ENCODE peak calls at places on chromosomes 7 and 10, in nine cellular contexts. R is ELF-1; B is stimulated activated CD8-positive, alpha-beta memory T cell treated with anti-CD3 and anti-CD28 coated beads, Interleukin-4, amount 100 ng/mL, for 1 hour; T is astrocyte of the spinal cord; O is activated naive CD8-positive, alpha-beta T cell treated with anti-CD3 and anti-CD28 coated beads, Interleukin-2, amount 50 U/mL, for 24 hours; K is pulmonary artery endothelial cell; A is HEK293T; Y is CD4-positive, alpha-beta T cell; C is stomach. L is an unnamed sample.

GRCh38 chr7:424961-425793 is 94.5 kb downstream of the PDGFA start:
- DNase-seq in K (no peak), T (no peak), B (no peak), A (no peak), Y (no peak), R (no peak), C (no peak), O (no peak), L (no peak)

GRCh38 chr10:60817135-60817805 is 39.0 kb downstream of the CDK1 start:
- DNase-seq in A (no peak), T (peak), B (no peak), C (no peak), K (no peak), R (no peak), Y (no peak), O (no peak), L (no peak)

GRCh38 chr10:103578782-103579382 is 85.4 kb downstream of the NEURL1 start:
- DNase-seq in R (no peak), O (no peak), C (peak), A (no peak), K (no peak), Y (no peak), B (no peak), T (no peak), L (no peak)

GRCh38 chr7:124071843-124072242 is 39.0 kb upstream of the TMEM229A start:
- DNase-seq in K (no peak), Y (no peak), R (no peak), O (no peak), B (no peak), A (no peak), T (no peak), C (no peak), L (peak)

GRCh38 chr7:97971990-97972943 is 17.7 kb downstream of the OCM2 start:
- DNase-seq in A (peak), O (peak), C (peak), T (peak), K (no peak), R (peak), B (peak), Y (peak), L (peak)

GRCh38 chr7:140358024-140358770 is 40.1 kb downstream of the SLC37A3 start:
- DNase-seq in R (no peak), B (no peak), Y (no peak), C (no peak), K (no peak), T (no peak), O (no peak), A (no peak), L (no peak)

GRCh38 chr10:123718544-123719060 is 52.4 kb downstream of the GPR26 start:
- DNase-seq in T (no peak), Y (no peak), K (no peak), R (no peak), C (no peak), B (no peak), A (no peak), O (no peak), L (no peak)

GRCh38 chr7:30796105-30796869 is 25.1 kb downstream of the MINDY4 start:
- DNase-seq in C (no peak), O (no peak), Y (no peak), K (no peak), T (peak), B (no peak), R (no peak), A (no peak), L (peak)

GRCh38 chr7:78716876-78717275 is 736.6 kb downstream of the MAGI2 start:
- DNase-seq in R (peak), A (no peak), T (no peak), B (no peak), O (no peak), K (no peak), C (no peak), Y (no peak), L (no peak)

GRCh38 chr10:31709501-31709900 is 219.1 kb downstream of the ARHGAP12 start:
- DNase-seq in B (no peak), C (no peak), T (no peak), Y (no peak), R (no peak), K (no peak), O (no peak), A (no peak), L (no peak)

GRCh38 chr7:132518102-132518838 is 58.0 kb downstream of the PLXNA4 start:
- DNase-seq in A (peak), O (no peak), R (peak), T (no peak), K (no peak), C (no peak), B (no peak), Y (no peak), L (peak)

GRCh38 chr10:79152423-79152817 is 83.7 kb downstream of the ZMIZ1 start:
- DNase-seq in A (no peak), Y (no peak), T (no peak), C (no peak), O (no peak), K (no peak), R (no peak), B (no peak), L (no peak)

GRCh38 chr7:74485611-74486010 is 31.9 kb downstream of the GTF2IRD1 start:
- DNase-seq in B (no peak), C (no peak), R (no peak), A (no peak), Y (no peak), O (no peak), T (no peak), K (no peak), L (no peak)

GRCh38 chr10:26621889-26622681 is 75.4 kb upstream of the PDSS1 start:
- DNase-seq in C (peak), K (no peak), A (peak), Y (no peak), B (no peak), T (no peak), O (peak), R (peak), L (no peak)

GRCh38 chr7:4519819-4520520 is 162.1 kb upstream of the FOXK1 start:
- DNase-seq in C (no peak), A (no peak), T (no peak), K (no peak), O (no peak), R (peak), Y (no peak), B (no peak), L (no peak)

GRCh38 chr7:112989531-112989930 is 97.1 kb downstream of the GPR85 start:
- DNase-seq in A (no peak), C (no peak), T (peak), B (no peak), O (no peak), R (no peak), Y (no peak), K (no peak), L (no peak)

GRCh38 chr10:122407375-122408125 is 33.0 kb downstream of the PLEKHA1 start:
- DNase-seq in O (no peak), R (no peak), B (no peak), Y (peak), C (no peak), T (no peak), A (no peak), K (no peak), L (no peak)

GRCh38 chr10:73969224-73969811 is 28.6 kb upstream of the VCL start:
- DNase-seq in R (no peak), O (no peak), B (no peak), K (no peak), A (no peak), Y (no peak), T (no peak), C (no peak), L (peak)

GRCh38 chr7:80875537-80876120 is 43.2 kb downstream of the SEMA3C start:
- DNase-seq in A (no peak), T (no peak), B (no peak), O (no peak), C (no peak), Y (no peak), R (no peak), K (no peak), L (no peak)

GRCh38 chr7:108016841-108017775 is 14.1 kb upstream of the LAMB1 start:
- DNase-seq in T (peak), Y (no peak), O (no peak), A (peak), R (no peak), C (no peak), K (no peak), B (no peak), L (peak)

GRCh38 chr7:73717025-73717807 is 2.3 kb downstream of the STX1A start:
- DNase-seq in C (no peak), B (no peak), A (no peak), K (no peak), O (no peak), R (no peak), T (peak), Y (no peak), L (no peak)

GRCh38 chr7:99029481-99030144 is 114.3 kb downstream of the SMURF1 start:
- DNase-seq in O (no peak), A (no peak), B (no peak), K (peak), R (no peak), C (peak), Y (no peak), T (no peak), L (no peak)

GRCh38 chr7:99607548-99607947 is 9.2 kb upstream of the ZSCAN25 start:
- DNase-seq in Y (no peak), R (no peak), T (no peak), C (no peak), O (no peak), B (no peak), K (no peak), A (no peak), L (no peak)